ENCODE peak calls at places on chromosomes 2 and 18, in four cellular contexts. One of them, this sample, is unnamed.

GRCh38 chr18:42412281-42412680 is 457.2 kb downstream of the PIK3C3 start:
- DNase-seq in H1: no peak
- DNase-seq in GM12878: no peak
- DNase-seq in K562: no peak
- DNase-seq in this sample: no peak

GRCh38 chr2:579351-579886 is 97.8 kb downstream of the TMEM18 start:
- DNase-seq in H1: no peak
- DNase-seq in GM12878: no peak
- DNase-seq in K562: no peak
- DNase-seq in this sample: no peak

GRCh38 chr2:233460726-233461431 is 105.7 kb downstream of the USP40 start:
- DNase-seq in H1: no peak
- DNase-seq in GM12878: no peak
- DNase-seq in K562: no peak
- DNase-seq in this sample: peak; percentile 84

GRCh38 chr2:288002-288742 is at the start of gene ALKAL2:
- DNase-seq in H1: no peak
- DNase-seq in GM12878: no peak
- DNase-seq in K562: no peak
- DNase-seq in this sample: no peak

GRCh38 chr2:32136097-32136496 is 29.6 kb upstream of the SLC30A6 start:
- DNase-seq in H1: no peak
- DNase-seq in GM12878: no peak
- DNase-seq in K562: no peak
- DNase-seq in this sample: no peak

GRCh38 chr2:182716665-182716990 is 571 bp downstream of the DNAJC10 start:
- DNase-seq in H1: no peak
- DNase-seq in GM12878: no peak
- DNase-seq in K562: no peak
- DNase-seq in this sample: peak; percentile 11

GRCh38 chr2:166230724-166231070 is 102.9 kb upstream of the SCN1A start:
- DNase-seq in H1: no peak
- DNase-seq in GM12878: no peak
- DNase-seq in K562: no peak
- DNase-seq in this sample: no peak

GRCh38 chr2:216743781-216744180 is 48.4 kb upstream of the IGFBP5 start:
- DNase-seq in H1: no peak
- DNase-seq in GM12878: no peak
- DNase-seq in K562: no peak
- DNase-seq in this sample: no peak

GRCh38 chr2:231597014-231597611 is 4.4 kb downstream of the TEX44 start:
- DNase-seq in H1: no peak
- DNase-seq in GM12878: peak; percentile 83
- DNase-seq in K562: no peak
- DNase-seq in this sample: no peak

GRCh38 chr18:59249186-59249774 is 24.0 kb downstream of the RAX start:
- DNase-seq in H1: no peak
- DNase-seq in GM12878: no peak
- DNase-seq in K562: peak; percentile 21
- DNase-seq in this sample: peak; percentile 58

GRCh38 chr2:88099798-88100488 is 27.9 kb downstream of the FABP1 start:
- DNase-seq in H1: peak; percentile 88
- DNase-seq in GM12878: no peak
- DNase-seq in K562: peak; percentile 94
- DNase-seq in this sample: no peak

GRCh38 chr2:105597831-105598293 is 146.8 kb upstream of the NCK2 start:
- DNase-seq in H1: no peak
- DNase-seq in GM12878: no peak
- DNase-seq in K562: no peak
- DNase-seq in this sample: no peak

GRCh38 chr2:158091647-158092046 is 10.0 kb upstream of the UPP2 start:
- DNase-seq in H1: no peak
- DNase-seq in GM12878: no peak
- DNase-seq in K562: no peak
- DNase-seq in this sample: no peak

GRCh38 chr2:11698009-11698922 is 28.3 kb upstream of the NTSR2 start:
- DNase-seq in H1: no peak
- DNase-seq in GM12878: no peak
- DNase-seq in K562: no peak
- DNase-seq in this sample: peak; percentile 92

GRCh38 chr2:45739796-45740485 is 88.5 kb downstream of the PRKCE start:
- DNase-seq in H1: no peak
- DNase-seq in GM12878: no peak
- DNase-seq in K562: no peak
- DNase-seq in this sample: no peak

GRCh38 chr2:197575987-197576386 is 60.1 kb downstream of the MOB4 start:
- DNase-seq in H1: no peak
- DNase-seq in GM12878: no peak
- DNase-seq in K562: no peak
- DNase-seq in this sample: no peak

GRCh38 chr2:8197101-8197500 is 484.8 kb upstream of the ID2 start:
- DNase-seq in H1: no peak
- DNase-seq in GM12878: no peak
- DNase-seq in K562: no peak
- DNase-seq in this sample: no peak

GRCh38 chr2:44291281-44292248 is 16.3 kb downstream of the SLC3A1 start:
- DNase-seq in H1: no peak
- DNase-seq in GM12878: no peak
- DNase-seq in K562: peak; percentile 14
- DNase-seq in this sample: peak; percentile 95

GRCh38 chr2:172861163-172861562 is 125.5 kb downstream of the RAPGEF4 start:
- DNase-seq in H1: no peak
- DNase-seq in GM12878: no peak
- DNase-seq in K562: no peak
- DNase-seq in this sample: no peak

GRCh38 chr18:45745817-45746461 is 22.0 kb downstream of the SLC14A1 start:
- DNase-seq in H1: no peak
- DNase-seq in GM12878: no peak
- DNase-seq in K562: no peak
- DNase-seq in this sample: no peak

GRCh38 chr2:138209009-138209408 is 244.7 kb downstream of the HNMT start:
- DNase-seq in H1: no peak
- DNase-seq in GM12878: no peak
- DNase-seq in K562: no peak
- DNase-seq in this sample: no peak

GRCh38 chr18:48693006-48693405 is 154.2 kb downstream of the CTIF start:
- DNase-seq in H1: no peak
- DNase-seq in GM12878: no peak
- DNase-seq in K562: no peak
- DNase-seq in this sample: no peak

GRCh38 chr18:48695671-48696070 is 156.8 kb downstream of the CTIF start:
- DNase-seq in H1: no peak
- DNase-seq in GM12878: no peak
- DNase-seq in K562: no peak
- DNase-seq in this sample: no peak

GRCh38 chr18:48694295-48694694 is 155.5 kb downstream of the CTIF start:
- DNase-seq in H1: no peak
- DNase-seq in GM12878: no peak
- DNase-seq in K562: no peak
- DNase-seq in this sample: no peak

GRCh38 chr18:48696218-48696617 is 157.4 kb downstream of the CTIF start:
- DNase-seq in H1: no peak
- DNase-seq in GM12878: no peak
- DNase-seq in K562: no peak
- DNase-seq in this sample: no peak

DNA sequence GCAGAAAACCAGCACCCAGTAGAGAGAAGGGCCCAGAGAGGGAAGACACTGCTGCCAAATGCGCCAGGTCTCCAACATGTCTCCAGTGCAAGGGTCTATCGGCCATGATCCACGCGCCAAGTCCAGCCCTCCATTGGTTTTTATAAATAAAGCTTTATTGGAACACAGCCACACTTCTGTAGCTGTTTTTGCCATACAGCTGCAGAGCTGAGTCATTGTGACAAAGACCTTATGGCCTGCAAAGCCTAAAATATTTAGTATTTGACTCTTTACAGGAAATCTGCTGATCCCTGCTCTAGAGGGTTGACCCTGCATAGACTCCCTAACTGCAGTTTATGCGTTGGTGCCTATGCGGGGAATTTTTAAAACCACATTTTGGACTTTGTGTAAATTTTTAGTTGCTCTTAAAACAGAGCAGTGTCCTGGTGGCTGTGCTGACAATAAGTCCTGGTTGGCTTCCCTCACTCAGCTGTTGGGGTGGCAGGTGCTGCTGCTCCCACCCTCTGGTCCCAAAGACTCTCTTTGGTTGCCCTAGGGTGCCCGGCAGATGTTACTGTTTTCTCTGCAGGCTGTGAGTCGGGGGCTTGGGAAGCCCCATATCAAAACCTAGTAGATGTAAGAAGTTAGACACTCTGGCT is 154.9 kb downstream of the CTIF start:
- DNase-seq in H1: no peak
- DNase-seq in GM12878: no peak
- DNase-seq in K562: no peak
- DNase-seq in this sample: no peak
- TF ChIP-seq CBX5 in H1: no peak
- TF ChIP-seq CBX5 in GM12878: no peak
- TF ChIP-seq CBX5 in K562: no peak
- TF ChIP-seq CBX5 in this sample: no peak

DNA sequence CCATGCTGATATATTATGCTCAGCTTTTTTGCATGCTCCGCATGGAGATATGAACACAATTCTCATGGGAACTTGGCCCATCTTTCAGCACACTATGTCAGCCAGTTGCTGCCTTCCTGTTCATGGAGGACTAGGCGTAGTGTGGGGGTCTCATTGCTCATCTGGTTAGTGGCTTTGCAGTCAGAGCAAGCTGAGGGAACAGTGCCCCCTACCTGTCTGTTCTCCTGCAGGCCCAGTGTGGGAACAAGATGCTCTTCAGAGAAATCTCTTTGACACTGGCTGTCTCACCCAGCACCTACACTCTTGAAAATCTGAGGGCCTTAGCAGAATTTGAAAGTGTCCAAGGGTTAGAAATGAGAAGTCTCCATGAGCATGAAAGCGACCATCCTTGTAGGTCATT is 47.1 kb downstream of the SPTBN1 start:
- DNase-seq in H1: no peak
- DNase-seq in GM12878: no peak
- DNase-seq in K562: peak; percentile 40
- DNase-seq in this sample: peak; percentile 52
- TF ChIP-seq CBX5 in H1: no peak
- TF ChIP-seq CBX5 in GM12878: no peak
- TF ChIP-seq CBX5 in K562: no peak
- TF ChIP-seq CBX5 in this sample: no peak

GRCh38 chr2:27071990-27072830 is 756 bp upstream of the OST4 start:
- DNase-seq in H1: no peak
- DNase-seq in GM12878: no peak
- DNase-seq in K562: no peak
- DNase-seq in this sample: no peak
- TF ChIP-seq CBX5 in H1: no peak
- TF ChIP-seq CBX5 in GM12878: no peak
- TF ChIP-seq CBX5 in K562: no peak
- TF ChIP-seq CBX5 in this sample: no peak

GRCh38 chr2:131058905-131059304 is 34.4 kb downstream of the FAM168B start:
- DNase-seq in H1: no peak
- DNase-seq in GM12878: no peak
- DNase-seq in K562: no peak
- DNase-seq in this sample: no peak

GRCh38 chr2:131063501-131064283 is 29.6 kb downstream of the FAM168B start:
- DNase-seq in H1: no peak
- DNase-seq in GM12878: no peak
- DNase-seq in K562: no peak
- DNase-seq in this sample: no peak

GRCh38 chr2:131062066-131062465 is 31.2 kb downstream of the FAM168B start:
- DNase-seq in H1: no peak
- DNase-seq in GM12878: no peak
- DNase-seq in K562: no peak
- DNase-seq in this sample: no peak

GRCh38 chr2:131067465-131067864 is 25.8 kb downstream of the FAM168B start:
- DNase-seq in H1: no peak
- DNase-seq in GM12878: no peak
- DNase-seq in K562: no peak
- DNase-seq in this sample: no peak

DNA sequence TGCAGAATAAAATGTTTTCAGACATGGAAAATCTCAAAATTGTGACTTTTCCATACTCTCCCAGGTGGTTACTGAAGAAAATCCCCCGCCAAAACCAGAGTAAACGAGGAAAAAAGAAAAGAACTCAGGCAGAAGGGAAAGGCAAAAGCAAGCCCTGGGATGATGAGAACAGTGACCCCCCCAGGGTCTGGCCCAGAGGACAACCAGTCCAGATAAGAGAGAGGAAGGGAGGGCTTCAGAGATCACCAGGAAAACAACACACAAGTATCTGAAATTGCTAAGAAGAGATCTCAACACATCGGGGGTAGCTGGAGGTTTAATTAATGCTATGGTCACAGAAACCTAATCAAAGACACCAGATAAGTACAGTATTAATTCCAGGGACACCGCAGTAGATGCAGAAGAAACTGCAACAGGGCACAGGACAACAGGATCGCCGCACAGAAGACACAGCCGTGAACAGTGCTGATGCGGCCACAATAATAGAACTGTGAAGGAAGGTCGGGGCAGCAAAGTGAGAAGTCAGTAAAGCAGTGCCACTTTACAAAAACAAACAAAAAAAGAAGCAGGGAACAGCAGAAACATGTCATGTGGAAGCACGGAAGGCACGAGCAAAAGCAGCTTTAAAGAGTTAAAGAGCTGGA is 28.5 kb downstream of the FAM168B start:
- DNase-seq in H1: no peak
- DNase-seq in GM12878: no peak
- DNase-seq in K562: no peak
- DNase-seq in this sample: no peak
- TF ChIP-seq CBX5 in H1: no peak
- TF ChIP-seq CBX5 in GM12878: no peak
- TF ChIP-seq CBX5 in K562: no peak
- TF ChIP-seq CBX5 in this sample: no peak

GRCh38 chr2:144524190-144524957 is 4.5 kb upstream of the ZEB2 start:
- DNase-seq in H1: no peak
- DNase-seq in GM12878: no peak
- DNase-seq in K562: peak; percentile 68
- DNase-seq in this sample: no peak
- TF ChIP-seq CBX5 in H1: no peak
- TF ChIP-seq CBX5 in GM12878: no peak
- TF ChIP-seq CBX5 in K562: no peak
- TF ChIP-seq CBX5 in this sample: no peak

GRCh38 chr2:26861610-26862224 is 13.8 kb downstream of the DPYSL5 start:
- DNase-seq in H1: no peak
- DNase-seq in GM12878: no peak
- DNase-seq in K562: no peak
- DNase-seq in this sample: no peak
- TF ChIP-seq CBX5 in H1: no peak
- TF ChIP-seq CBX5 in GM12878: no peak
- TF ChIP-seq CBX5 in K562: no peak
- TF ChIP-seq CBX5 in this sample: no peak

GRCh38 chr2:18971069-18971378 is 381.7 kb upstream of the NT5C1B start:
- DNase-seq in H1: no peak
- DNase-seq in GM12878: no peak
- DNase-seq in K562: no peak
- DNase-seq in this sample: no peak
- TF ChIP-seq CBX5 in H1: no peak
- TF ChIP-seq CBX5 in GM12878: no peak
- TF ChIP-seq CBX5 in K562: no peak
- TF ChIP-seq CBX5 in this sample: no peak

DNA sequence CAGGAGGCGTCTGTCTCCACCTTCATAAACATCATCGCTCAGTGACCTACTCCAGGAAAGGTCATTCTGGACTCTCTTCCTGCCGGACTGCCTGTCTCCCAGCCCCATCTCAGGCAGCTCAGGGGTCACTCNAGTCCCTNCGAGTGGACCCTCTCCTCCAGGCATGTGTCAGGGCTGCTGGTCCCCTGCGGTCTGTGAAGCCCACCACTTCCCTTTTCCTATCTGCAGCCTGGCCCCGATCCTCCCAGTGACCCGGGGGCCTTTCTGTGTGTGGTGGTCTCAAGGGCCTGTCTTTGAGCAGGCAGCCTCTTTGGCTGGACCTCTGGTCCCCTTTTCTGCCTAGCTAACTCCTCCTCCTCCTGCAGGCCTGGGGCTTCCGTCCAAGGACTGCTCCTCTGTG is 5.9 kb upstream of the PARD6G start:
- DNase-seq in H1: no peak
- DNase-seq in GM12878: no peak
- DNase-seq in K562: no peak
- DNase-seq in this sample: no peak
- TF ChIP-seq CBX5 in H1: no peak
- TF ChIP-seq CBX5 in GM12878: no peak
- TF ChIP-seq CBX5 in K562: no peak
- TF ChIP-seq CBX5 in this sample: no peak